ENCODE peak calls at places on chromosomes 3 and 15, in ten cellular contexts. K is Karpas-422, Q is right lobe of liver, V is GM23338, J is adipocyte, X is cardiac muscle cell, I is HepG2, F is upper lobe of right lung, Z is HCT116, P is Peyer's patch. O is an unnamed sample.
A peak's percentile ranks its signal among the peaks of the same experiment; 100 is the strongest.

GRCh38 chr3:59818033-59818936 is 768.5 kb upstream of the CFAP20DC start:
- DNase-seq in K (no peak), Q (peak; percentile 56), V (no peak), J (peak; percentile 95), X (peak; percentile 92), I (no peak), F (peak; percentile 69), Z (peak; percentile 85), P (peak; percentile 69), O (peak; percentile 80)

GRCh38 chr15:35090104-35090807 is 5.2 kb upstream of the NANOGP8 start:
- DNase-seq in K (no peak), Q (no peak), V (no peak), J (no peak), X (no peak), I (peak; percentile 59), F (no peak), Z (no peak), P (no peak), O (no peak)

GRCh38 chr3:148332509-148332908 is 365.2 kb upstream of the AGTR1 start:
- DNase-seq in K (no peak), Q (no peak), V (no peak), J (no peak), X (no peak), I (no peak), F (no peak), Z (no peak), P (no peak), O (no peak)

GRCh38 chr15:64877435-64877834 is 34.3 kb upstream of the ANKDD1A start:
- DNase-seq in K (no peak), Q (peak; percentile 81), V (no peak), J (peak; percentile 41), X (peak; percentile 48), I (no peak), F (peak; percentile 83), Z (no peak), P (peak; percentile 65), O (no peak)

GRCh38 chr3:115788921-115789470 is 165.7 kb downstream of the GAP43 start:
- DNase-seq in K (no peak), Q (no peak), V (no peak), J (peak; percentile 52), X (peak; percentile 69), I (peak; percentile 48), F (no peak), Z (peak; percentile 57), P (no peak), O (peak; percentile 95)

GRCh38 chr3:143763568-143764162 is 84.6 kb downstream of the SLC9A9 start:
- DNase-seq in K (peak; percentile 53), Q (no peak), V (peak; percentile 47), J (peak; percentile 74), X (peak; percentile 50), I (no peak), F (no peak), Z (no peak), P (no peak), O (no peak)

GRCh38 chr3:18988619-18989229 is 159.6 kb upstream of the KCNH8 start:
- DNase-seq in K (peak; percentile 61), Q (no peak), V (peak; percentile 80), J (peak; percentile 41), X (peak; percentile 28), I (peak; percentile 12), F (no peak), Z (no peak), P (no peak), O (peak; percentile 7)

GRCh38 chr15:40790723-40791122 is 16.2 kb upstream of the ZFYVE19 start:
- DNase-seq in K (no peak), Q (no peak), V (no peak), J (peak; percentile 33), X (peak; percentile 10), I (no peak), F (no peak), Z (no peak), P (no peak), O (no peak)

GRCh38 chr3:141241248-141242034 is 9.8 kb downstream of the PXYLP1 start:
- DNase-seq in K (no peak), Q (no peak), V (no peak), J (no peak), X (peak; percentile 31), I (no peak), F (no peak), Z (no peak), P (no peak), O (no peak)

GRCh38 chr3:126128504-126129407 is 44.8 kb upstream of the SLC41A3 start:
- DNase-seq in K (no peak), Q (peak; percentile 54), V (no peak), J (no peak), X (no peak), I (no peak), F (peak; percentile 54), Z (no peak), P (peak; percentile 30), O (peak; percentile 12)

GRCh38 chr15:64774556-64775523 is 549 bp downstream of the RBPMS2 start:
- DNase-seq in K (no peak), Q (peak; percentile 66), V (peak; percentile 45), J (peak; percentile 58), X (peak; percentile 16), I (no peak), F (no peak), Z (no peak), P (no peak), O (no peak)

GRCh38 chr15:40439461-40440299 is 1.1 kb upstream of the BAHD1 start:
- DNase-seq in K (peak; percentile 62), Q (no peak), V (peak; percentile 94), J (peak; percentile 64), X (peak; percentile 46), I (peak; percentile 34), F (peak; percentile 80), Z (no peak), P (peak; percentile 65), O (peak; percentile 38)

GRCh38 chr3:178325330-178325729 is 210.9 kb upstream of the KCNMB2 start:
- DNase-seq in K (no peak), Q (no peak), V (peak; percentile 39), J (peak; percentile 83), X (peak; percentile 78), I (no peak), F (no peak), Z (no peak), P (no peak), O (peak; percentile 14)

GRCh38 chr3:63988943-63989342 is 34.4 kb downstream of the PSMD6 start:
- DNase-seq in K (no peak), Q (no peak), V (no peak), J (no peak), X (no peak), I (no peak), F (no peak), Z (no peak), P (no peak), O (no peak)

GRCh38 chr3:72957303-72957702 is 39.3 kb upstream of the PPP4R2 start:
- DNase-seq in K (no peak), Q (peak; percentile 89), V (no peak), J (no peak), X (peak; percentile 43), I (peak; percentile 95), F (no peak), Z (no peak), P (no peak), O (no peak)

GRCh38 chr3:152100491-152101086 is 168.1 kb upstream of the MBNL1 start:
- DNase-seq in K (peak; percentile 61), Q (no peak), V (peak; percentile 63), J (no peak), X (peak; percentile 26), I (no peak), F (no peak), Z (no peak), P (no peak), O (no peak)

GRCh38 chr3:75260-75659 is 121.3 kb upstream of the CHL1 start:
- DNase-seq in K (no peak), Q (no peak), V (no peak), J (no peak), X (no peak), I (no peak), F (no peak), Z (no peak), P (no peak), O (no peak)

GRCh38 chr3:188482929-188483328 is 329.0 kb downstream of the LPP start:
- DNase-seq in K (no peak), Q (no peak), V (no peak), J (no peak), X (no peak), I (no peak), F (no peak), Z (no peak), P (no peak), O (no peak)

GRCh38 chr3:152235709-152236298 is 32.9 kb upstream of the MBNL1 start:
- DNase-seq in K (no peak), Q (no peak), V (no peak), J (peak; percentile 39), X (peak; percentile 26), I (peak; percentile 8), F (no peak), Z (peak; percentile 6), P (no peak), O (peak; percentile 64)

DNA sequence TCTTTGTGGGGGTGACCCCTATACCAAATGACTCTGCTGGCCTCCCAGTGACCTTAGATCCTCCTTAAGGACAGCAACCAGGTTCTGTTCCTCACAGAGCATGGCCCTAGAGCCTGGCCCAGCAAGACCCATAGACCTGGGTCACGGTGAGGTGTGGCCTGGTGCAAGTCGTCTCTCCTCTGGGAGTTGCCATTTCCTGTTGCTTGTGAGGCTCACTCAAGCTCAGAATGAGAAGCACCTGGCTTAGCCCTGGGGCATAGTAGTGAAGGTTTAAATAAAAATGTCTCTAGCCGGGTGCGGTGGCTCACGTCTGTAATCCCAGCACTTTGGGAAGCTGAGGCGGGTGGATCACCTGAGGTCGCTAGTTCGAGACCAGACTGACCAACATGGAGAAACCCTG is 131.3 kb downstream of the SMAD6 start:
- DNase-seq in K (peak; percentile 61), Q (no peak), V (no peak), J (no peak), X (no peak), I (no peak), F (peak; percentile 39), Z (no peak), P (peak; percentile 59), O (no peak)
- H3K4me1 ChIP-seq in K (peaks cover 13% of the 10 kb centered on the region), Q (no peaks in the 10 kb centered on the region), V (peaks cover 22% of the 10 kb centered on the region), J (peaks cover 57% of the 10 kb centered on the region), X (peaks cover 37% of the 10 kb centered on the region), I (peaks cover 6% of the 10 kb centered on the region), F (peaks cover 14% of the 10 kb centered on the region), Z (peaks cover 45% of the 10 kb centered on the region), P (no peaks in the 10 kb centered on the region), O (peaks cover 30% of the 10 kb centered on the region)

GRCh38 chr3:12553921-12554391 is 2.9 kb upstream of the MKRN2 start:
- DNase-seq in K (peak; percentile 59), Q (no peak), V (peak; percentile 63), J (peak; percentile 57), X (peak; percentile 44), I (no peak), F (no peak), Z (no peak), P (peak; percentile 50), O (peak; percentile 15)
- H3K4me3 ChIP-seq in K (peak overlapping the region; percentile 70), Q (peak overlapping the region; percentile 19), V (peak overlapping the region; percentile 64), J (peak overlapping the region; percentile 82), X (no peak overlapping the region), I (peak overlapping the region; percentile 83), F (peak overlapping the region; percentile 44), Z (no peak overlapping the region), P (peak overlapping the region; percentile 46), O (peak overlapping the region; percentile 34)

GRCh38 chr15:62874064-62874463 is 168.5 kb upstream of the TPM1 start:
- DNase-seq in K (no peak), Q (no peak), V (no peak), J (no peak), X (no peak), I (no peak), F (no peak), Z (no peak), P (no peak), O (no peak)
- H3K4me1 ChIP-seq in K (no peaks in the 10 kb centered on the region), Q (no peaks in the 10 kb centered on the region), V (no peaks in the 10 kb centered on the region), J (no peaks in the 10 kb centered on the region), X (peaks cover 19% of the 10 kb centered on the region), I (peaks cover 18% of the 10 kb centered on the region), F (no peaks in the 10 kb centered on the region), Z (no peaks in the 10 kb centered on the region), P (no peaks in the 10 kb centered on the region), O (peaks cover 8% of the 10 kb centered on the region)

GRCh38 chr15:87724330-87724729 is 532.2 kb downstream of the NTRK3 start:
- DNase-seq in K (no peak), Q (no peak), V (no peak), J (no peak), X (no peak), I (no peak), F (no peak), Z (no peak), P (no peak), O (no peak)
- H3K4me3 ChIP-seq in K (no peak overlapping the region), Q (no peak overlapping the region), V (no peak overlapping the region), J (no peak overlapping the region), X (no peak overlapping the region), I (no peak overlapping the region), F (no peak overlapping the region), Z (no peak overlapping the region), P (no peak overlapping the region), O (no peak overlapping the region)